ENCODE peak calls at places on chromosome 19, in five cellular contexts. One of them, this sample, is unnamed.

GRCh38 chr19:6417713-6418561 is 6.7 kb downstream of the KHSRP start:
- DNase-seq in heart left ventricle: no peak
- DNase-seq in tibial nerve: no peak
- DNase-seq in upper lobe of left lung: no peak
- DNase-seq in A549: no peak
- DNase-seq in this sample: peak

GRCh38 chr19:703651-704446 is 4.9 kb upstream of the PALM start:
- DNase-seq in heart left ventricle: peak
- DNase-seq in tibial nerve: peak
- DNase-seq in upper lobe of left lung: peak
- DNase-seq in A549: peak
- DNase-seq in this sample: peak

GRCh38 chr19:45283443-45284033 is 32.5 kb downstream of the MARK4 start:
- DNase-seq in heart left ventricle: no peak
- DNase-seq in tibial nerve: no peak
- DNase-seq in upper lobe of left lung: no peak
- DNase-seq in A549: no peak
- DNase-seq in this sample: no peak

GRCh38 chr19:4083677-4084546 is 17.2 kb upstream of the ZBTB7A start:
- DNase-seq in heart left ventricle: no peak
- DNase-seq in tibial nerve: no peak
- DNase-seq in upper lobe of left lung: peak
- DNase-seq in A549: no peak
- DNase-seq in this sample: no peak

GRCh38 chr19:4501005-4501591 is 17.2 kb downstream of the PLIN4 start:
- DNase-seq in heart left ventricle: no peak
- DNase-seq in tibial nerve: no peak
- DNase-seq in upper lobe of left lung: no peak
- DNase-seq in A549: no peak
- DNase-seq in this sample: no peak

GRCh38 chr19:9155591-9155990 is 15.4 kb downstream of the ZNF317 start:
- DNase-seq in heart left ventricle: no peak
- DNase-seq in tibial nerve: no peak
- DNase-seq in upper lobe of left lung: no peak
- DNase-seq in A549: no peak
- DNase-seq in this sample: no peak

GRCh38 chr19:38778733-38779132 is 5.4 kb upstream of the LGALS7 start:
- DNase-seq in heart left ventricle: no peak
- DNase-seq in tibial nerve: no peak
- DNase-seq in upper lobe of left lung: no peak
- DNase-seq in A549: no peak
- DNase-seq in this sample: no peak

GRCh38 chr19:1087813-1088418 is 7.3 kb downstream of the POLR2E start:
- DNase-seq in heart left ventricle: peak
- DNase-seq in tibial nerve: no peak
- DNase-seq in upper lobe of left lung: peak
- DNase-seq in A549: no peak
- DNase-seq in this sample: no peak

GRCh38 chr19:36497001-36497400 is 7.6 kb upstream of the ZNF566 start:
- DNase-seq in heart left ventricle: no peak
- DNase-seq in tibial nerve: no peak
- DNase-seq in upper lobe of left lung: no peak
- DNase-seq in A549: no peak
- DNase-seq in this sample: no peak

GRCh38 chr19:13847033-13847899 is 29.7 kb upstream of the NANOS3 start:
- DNase-seq in heart left ventricle: peak
- DNase-seq in tibial nerve: peak
- DNase-seq in upper lobe of left lung: peak
- DNase-seq in A549: no peak
- DNase-seq in this sample: peak
- TF ChIP-seq POLR2A in heart left ventricle: peak
- TF ChIP-seq POLR2A in tibial nerve: peak
- TF ChIP-seq POLR2A in upper lobe of left lung: peak
- TF ChIP-seq POLR2A in A549: no peak
- TF ChIP-seq POLR2A in this sample: peak

GRCh38 chr19:11205939-11206570 is 8.7 kb upstream of the KANK2 start:
- DNase-seq in heart left ventricle: no peak
- DNase-seq in tibial nerve: no peak
- DNase-seq in upper lobe of left lung: no peak
- DNase-seq in A549: no peak
- DNase-seq in this sample: no peak
- H3K27ac ChIP-seq in heart left ventricle: no peak
- H3K27ac ChIP-seq in tibial nerve: peak
- H3K27ac ChIP-seq in upper lobe of left lung: no peak
- H3K27ac ChIP-seq in A549: no peak
- H3K27ac ChIP-seq in this sample: no peak

GRCh38 chr19:46860125-46860845 is 512 bp upstream of the ARHGAP35 start:
- DNase-seq in heart left ventricle: peak
- DNase-seq in tibial nerve: peak
- DNase-seq in upper lobe of left lung: peak
- DNase-seq in A549: peak
- DNase-seq in this sample: peak
- TF ChIP-seq POLR2A in heart left ventricle: peak
- TF ChIP-seq POLR2A in tibial nerve: peak
- TF ChIP-seq POLR2A in upper lobe of left lung: peak
- TF ChIP-seq POLR2A in A549: peak
- TF ChIP-seq POLR2A in this sample: peak

DNA sequence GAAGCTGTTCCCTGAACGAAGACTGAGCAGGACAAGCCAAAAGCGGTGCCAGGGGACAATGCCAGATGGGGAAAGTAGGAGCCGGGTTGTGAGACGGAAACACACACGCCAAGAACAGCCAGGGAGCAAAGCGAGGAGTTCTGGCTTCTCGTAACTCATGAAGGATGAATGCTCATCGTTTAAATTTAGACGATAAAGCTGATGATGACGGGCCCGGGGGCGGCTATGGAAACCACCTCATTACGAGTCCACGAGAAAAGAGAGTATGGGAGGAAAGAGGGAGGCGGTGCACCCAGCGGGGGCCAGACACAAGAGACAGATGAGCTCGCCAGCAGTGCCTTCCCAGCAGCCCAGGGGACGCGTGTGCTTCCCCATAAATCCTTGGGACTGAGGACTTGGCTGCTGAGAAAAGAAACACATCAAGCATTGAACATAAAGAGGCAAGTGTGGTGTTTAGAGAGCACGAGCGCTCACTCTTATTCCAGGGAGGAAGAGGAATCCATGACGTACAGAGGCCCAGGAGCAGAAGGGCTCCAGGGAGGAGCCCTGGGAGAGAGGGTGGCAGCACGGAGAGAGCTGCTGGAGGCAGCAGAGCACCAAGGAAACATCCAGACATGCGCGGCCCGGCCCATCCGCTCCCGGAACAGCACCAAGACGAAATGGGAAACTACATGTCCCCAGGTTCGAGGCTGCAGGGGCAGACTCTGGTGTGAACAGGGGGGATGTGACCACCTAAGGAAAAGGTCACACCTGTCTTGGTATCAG is 70.7 kb downstream of the EPS15L1 start:
- DNase-seq in heart left ventricle: peak
- DNase-seq in tibial nerve: no peak
- DNase-seq in upper lobe of left lung: no peak
- DNase-seq in A549: no peak
- DNase-seq in this sample: peak
- H3K27ac ChIP-seq in heart left ventricle: peak
- H3K27ac ChIP-seq in tibial nerve: peak
- H3K27ac ChIP-seq in upper lobe of left lung: no peak
- H3K27ac ChIP-seq in A549: no peak
- H3K27ac ChIP-seq in this sample: peak

This sample was measured in uterus.